ENCODE peak calls at places on chromosomes 2 and 18, in five cellular contexts. One of them, this sample, is unnamed.

GRCh38 chr2:146004470-146004869 is 1484.6 kb upstream of the ZEB2 start:
- DNase-seq in body of pancreas: no peak
- DNase-seq in activated CD4-positive, alpha-beta T cell treated with anti-CD3 and anti-CD28 coated beads, Interleukin-2, amount 10 ng/mL, durations not matched to agents 7 days and 5 days: no peak
- DNase-seq in activated T-helper 9 cell treated with anti-CD3 and anti-CD28 coated beads, Interleukin-2, amount 50 U/mL, for 16 hours: no peak
- DNase-seq in aorta: no peak
- DNase-seq in this sample: no peak

GRCh38 chr2:84636080-84636971 is 120.0 kb downstream of the DNAH6 start:
- DNase-seq in body of pancreas: no peak
- DNase-seq in activated CD4-positive, alpha-beta T cell treated with anti-CD3 and anti-CD28 coated beads, Interleukin-2, amount 10 ng/mL, durations not matched to agents 7 days and 5 days: no peak
- DNase-seq in activated T-helper 9 cell treated with anti-CD3 and anti-CD28 coated beads, Interleukin-2, amount 50 U/mL, for 16 hours: no peak
- DNase-seq in aorta: no peak
- DNase-seq in this sample: peak

GRCh38 chr2:29810956-29811355 is 110.4 kb downstream of the ALK start:
- DNase-seq in body of pancreas: no peak
- DNase-seq in activated CD4-positive, alpha-beta T cell treated with anti-CD3 and anti-CD28 coated beads, Interleukin-2, amount 10 ng/mL, durations not matched to agents 7 days and 5 days: no peak
- DNase-seq in activated T-helper 9 cell treated with anti-CD3 and anti-CD28 coated beads, Interleukin-2, amount 50 U/mL, for 16 hours: no peak
- DNase-seq in aorta: no peak
- DNase-seq in this sample: no peak

GRCh38 chr18:48743046-48743445 is 204.2 kb downstream of the CTIF start:
- DNase-seq in body of pancreas: peak
- DNase-seq in activated CD4-positive, alpha-beta T cell treated with anti-CD3 and anti-CD28 coated beads, Interleukin-2, amount 10 ng/mL, durations not matched to agents 7 days and 5 days: no peak
- DNase-seq in activated T-helper 9 cell treated with anti-CD3 and anti-CD28 coated beads, Interleukin-2, amount 50 U/mL, for 16 hours: no peak
- DNase-seq in aorta: peak
- DNase-seq in this sample: peak

GRCh38 chr2:66982766-66983165 is 414.4 kb upstream of the ETAA1 start:
- DNase-seq in body of pancreas: peak
- DNase-seq in activated CD4-positive, alpha-beta T cell treated with anti-CD3 and anti-CD28 coated beads, Interleukin-2, amount 10 ng/mL, durations not matched to agents 7 days and 5 days: no peak
- DNase-seq in activated T-helper 9 cell treated with anti-CD3 and anti-CD28 coated beads, Interleukin-2, amount 50 U/mL, for 16 hours: no peak
- DNase-seq in aorta: no peak
- DNase-seq in this sample: no peak

GRCh38 chr2:234705108-234705507 is 208.2 kb upstream of the ARL4C start:
- DNase-seq in body of pancreas: no peak
- DNase-seq in activated CD4-positive, alpha-beta T cell treated with anti-CD3 and anti-CD28 coated beads, Interleukin-2, amount 10 ng/mL, durations not matched to agents 7 days and 5 days: no peak
- DNase-seq in activated T-helper 9 cell treated with anti-CD3 and anti-CD28 coated beads, Interleukin-2, amount 50 U/mL, for 16 hours: no peak
- DNase-seq in aorta: no peak
- DNase-seq in this sample: no peak

GRCh38 chr2:225487901-225488416 is 88.4 kb downstream of the NYAP2 start:
- DNase-seq in body of pancreas: no peak
- DNase-seq in activated CD4-positive, alpha-beta T cell treated with anti-CD3 and anti-CD28 coated beads, Interleukin-2, amount 10 ng/mL, durations not matched to agents 7 days and 5 days: no peak
- DNase-seq in activated T-helper 9 cell treated with anti-CD3 and anti-CD28 coated beads, Interleukin-2, amount 50 U/mL, for 16 hours: no peak
- DNase-seq in aorta: no peak
- DNase-seq in this sample: no peak

GRCh38 chr18:48354746-48355260 is 54.4 kb downstream of the ZBTB7C start:
- DNase-seq in body of pancreas: no peak
- DNase-seq in activated CD4-positive, alpha-beta T cell treated with anti-CD3 and anti-CD28 coated beads, Interleukin-2, amount 10 ng/mL, durations not matched to agents 7 days and 5 days: no peak
- DNase-seq in activated T-helper 9 cell treated with anti-CD3 and anti-CD28 coated beads, Interleukin-2, amount 50 U/mL, for 16 hours: no peak
- DNase-seq in aorta: no peak
- DNase-seq in this sample: no peak

GRCh38 chr18:45715212-45715780 is 8.7 kb upstream of the SLC14A1 start:
- DNase-seq in body of pancreas: no peak
- DNase-seq in activated CD4-positive, alpha-beta T cell treated with anti-CD3 and anti-CD28 coated beads, Interleukin-2, amount 10 ng/mL, durations not matched to agents 7 days and 5 days: no peak
- DNase-seq in activated T-helper 9 cell treated with anti-CD3 and anti-CD28 coated beads, Interleukin-2, amount 50 U/mL, for 16 hours: no peak
- DNase-seq in aorta: no peak
- DNase-seq in this sample: no peak

GRCh38 chr2:200909958-200910357 is 20.8 kb downstream of the NIF3L1 start:
- DNase-seq in body of pancreas: no peak
- DNase-seq in activated CD4-positive, alpha-beta T cell treated with anti-CD3 and anti-CD28 coated beads, Interleukin-2, amount 10 ng/mL, durations not matched to agents 7 days and 5 days: no peak
- DNase-seq in activated T-helper 9 cell treated with anti-CD3 and anti-CD28 coated beads, Interleukin-2, amount 50 U/mL, for 16 hours: no peak
- DNase-seq in aorta: no peak
- DNase-seq in this sample: no peak

GRCh38 chr2:74366036-74366435 is 14.1 kb downstream of the DCTN1 start:
- DNase-seq in body of pancreas: no peak
- DNase-seq in activated CD4-positive, alpha-beta T cell treated with anti-CD3 and anti-CD28 coated beads, Interleukin-2, amount 10 ng/mL, durations not matched to agents 7 days and 5 days: no peak
- DNase-seq in activated T-helper 9 cell treated with anti-CD3 and anti-CD28 coated beads, Interleukin-2, amount 50 U/mL, for 16 hours: no peak
- DNase-seq in aorta: no peak
- DNase-seq in this sample: no peak